ENCODE peak calls at places on chromosomes 4 and X, in eight cellular contexts. D, Y, N, V, X, U, W and G are unnamed samples.

GRCh38 chr4:25827897-25828296 is 34.9 kb downstream of the SEL1L3 start:
- DNase-seq in W (no peak), N (no peak), U (no peak), Y (no peak), V (no peak), X (no peak), D (no peak), G (no peak)

GRCh38 chr4:176044589-176044951 is 21.1 kb upstream of the WDR17 start:
- DNase-seq in D (no peak), N (no peak), Y (no peak), X (no peak), W (no peak), V (peak), U (no peak), G (no peak)

GRCh38 chr4:74391890-74392478 is 27.0 kb downstream of the EREG start:
- DNase-seq in W (no peak), X (no peak), U (no peak), Y (no peak), N (no peak), V (no peak), D (no peak), G (no peak)

GRCh38 chr4:118173956-118174355 is 139.7 kb downstream of the NDST3 start:
- DNase-seq in X (no peak), V (peak), D (no peak), U (no peak), Y (no peak), W (no peak), N (no peak), G (no peak)

GRCh38 chr4:47531241-47531953 is 46.3 kb downstream of the ATP10D start:
- DNase-seq in N (no peak), Y (no peak), X (peak), W (no peak), U (peak), V (peak), D (peak), G (no peak)

GRCh38 chrX:37755073-37755472 is 24.8 kb upstream of the CYBB start:
- DNase-seq in D (peak), V (no peak), Y (peak), W (no peak), N (no peak), U (no peak), X (no peak), G (no peak)

GRCh38 chr4:28973591-28974350 is 1746.4 kb upstream of the PCDH7 start:
- DNase-seq in D (no peak), X (no peak), N (no peak), U (no peak), V (peak), Y (no peak), W (no peak), G (no peak)

GRCh38 chr4:170259631-170260153 is 169.9 kb upstream of the AADAT start:
- DNase-seq in X (peak), D (peak), U (no peak), V (peak), N (peak), W (peak), Y (peak), G (peak)

GRCh38 chrX:96611619-96612362 is 72.9 kb upstream of the DIAPH2 start:
- DNase-seq in W (no peak), X (no peak), U (no peak), V (peak), Y (no peak), D (no peak), N (no peak), G (no peak)

GRCh38 chr4:10033191-10033881 is 12.0 kb upstream of the SLC2A9 start:
- DNase-seq in W (no peak), X (no peak), N (peak), Y (peak), U (peak), D (no peak), V (peak), G (no peak)

GRCh38 chrX:40945366-40945713 is 139.9 kb upstream of the USP9X start:
- DNase-seq in X (peak), N (no peak), D (peak), U (peak), V (peak), W (peak), Y (peak), G (peak)

GRCh38 chr4:186844059-186844681 is 120.5 kb upstream of the FAT1 start:
- DNase-seq in V (peak), U (no peak), X (no peak), D (no peak), Y (peak), N (no peak), W (peak), G (peak)

GRCh38 chrX:66553973-66554372 is 84.9 kb downstream of the EDA2R start:
- DNase-seq in X (no peak), V (no peak), Y (no peak), W (no peak), N (no peak), U (no peak), D (no peak), G (no peak)

GRCh38 chrX:38807873-38808272 is 6.6 kb downstream of the MID1IP1 start:
- DNase-seq in N (no peak), X (no peak), U (no peak), W (no peak), V (no peak), Y (no peak), D (no peak), G (peak)

GRCh38 chr4:155288999-155289398 is 80.6 kb downstream of the NPY2R start:
- DNase-seq in D (no peak), X (no peak), U (no peak), N (no peak), Y (no peak), V (no peak), W (no peak), G (no peak)

GRCh38 chrX:28794751-28795150 is 207.5 kb downstream of the IL1RAPL1 start:
- DNase-seq in X (no peak), Y (no peak), W (no peak), D (no peak), V (no peak), N (no peak), U (no peak), G (no peak)

GRCh38 chrX:70479197-70479969 is 34.7 kb downstream of the DLG3 start:
- DNase-seq in N (no peak), U (no peak), D (peak), W (no peak), V (peak), Y (no peak), X (peak), G (no peak)

GRCh38 chrX:124257924-124258706 is 74.3 kb upstream of the TEX13D start:
- DNase-seq in N (no peak), W (no peak), D (no peak), X (no peak), Y (no peak), V (no peak), U (no peak), G (no peak)

GRCh38 chr4:4950891-4951290 is 68.4 kb downstream of the CYTL1 start:
- DNase-seq in X (no peak), W (no peak), V (no peak), N (no peak), Y (no peak), U (no peak), D (no peak), G (no peak)

GRCh38 chr4:174461438-174462106 is 60.7 kb downstream of the HPGD start:
- DNase-seq in X (peak), D (peak), U (no peak), W (no peak), N (no peak), V (no peak), Y (peak), G (no peak)

GRCh38 chr4:8324640-8325239 is 55.2 kb downstream of the HTRA3 start:
- DNase-seq in V (peak), X (no peak), Y (no peak), W (no peak), U (peak), D (no peak), N (no peak), G (no peak)

GRCh38 chr4:78059524-78059889 is 2.4 kb downstream of the FRAS1 start:
- DNase-seq in V (peak), W (peak), X (peak), Y (peak), N (peak), D (peak), U (peak), G (peak)

GRCh38 chr4:184330008-184330400 is 112.3 kb upstream of the ENPP6 start:
- DNase-seq in X (no peak), V (peak), N (no peak), U (no peak), D (peak), W (peak), Y (no peak), G (no peak)
- TF ChIP-seq POLR2A in X (no peak), V (no peak), N (no peak), U (no peak), D (no peak), W (no peak), Y (no peak), G (no peak)

DNA sequence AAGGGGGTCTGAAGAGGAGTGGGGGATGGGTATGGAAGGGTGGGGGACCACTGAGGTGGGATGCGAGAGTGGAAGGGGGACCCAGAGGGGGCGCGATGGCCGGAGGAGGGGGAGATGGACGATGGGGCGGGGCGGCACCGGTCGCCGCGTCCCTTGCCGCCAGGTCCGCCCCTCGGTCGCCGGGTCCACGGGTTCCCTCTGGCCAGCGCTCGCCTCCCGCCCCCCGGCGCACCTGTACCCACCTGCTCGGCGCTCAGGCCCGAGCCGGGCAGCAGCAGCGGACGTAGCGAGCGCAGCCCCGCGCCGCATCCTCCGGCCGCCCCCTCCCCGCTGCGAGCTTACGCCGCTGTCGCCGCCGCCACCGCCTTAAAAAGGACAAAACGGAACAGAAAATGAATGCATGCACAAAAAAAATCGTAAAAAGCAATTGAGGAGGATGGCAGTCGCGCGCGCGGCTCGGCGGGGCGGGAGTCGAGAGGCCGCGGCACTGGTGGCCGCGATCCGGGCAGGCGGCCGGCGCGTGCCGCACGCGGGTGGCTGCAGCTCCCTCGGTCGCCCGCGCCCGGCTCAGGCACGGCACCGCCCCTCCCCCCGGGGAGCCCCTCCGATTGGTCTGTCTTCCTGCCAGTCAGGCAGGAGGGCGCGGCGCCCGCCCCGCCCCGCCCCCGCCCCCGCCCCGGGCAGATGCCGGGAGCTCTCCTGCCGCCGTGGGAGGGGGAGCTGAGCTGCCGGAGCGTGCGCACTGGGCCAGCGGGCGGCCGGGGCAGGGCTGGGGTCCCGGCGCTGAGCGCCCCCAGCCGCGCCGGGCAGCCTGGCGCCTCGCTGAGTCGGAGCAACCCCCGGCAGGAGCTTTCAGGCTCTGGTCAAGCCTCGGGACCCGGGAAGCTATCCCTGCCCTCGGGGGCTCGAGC is at the start of gene JAKMIP1:
- DNase-seq in X (peak), N (no peak), Y (peak), V (peak), W (peak), D (peak), U (peak), G (peak)
- TF ChIP-seq POLR2A in X (no peak), N (no peak), Y (no peak), V (no peak), W (no peak), D (no peak), U (no peak), G (no peak)

GRCh38 chr4:2805712-2806391 is 13.0 kb downstream of the SH3BP2 start:
- DNase-seq in W (peak), D (peak), Y (no peak), U (peak), X (no peak), V (no peak), N (peak), G (no peak)
- TF ChIP-seq POLR2A in W (no peak), D (no peak), Y (no peak), U (no peak), X (no peak), V (no peak), N (no peak), G (no peak)

DNA sequence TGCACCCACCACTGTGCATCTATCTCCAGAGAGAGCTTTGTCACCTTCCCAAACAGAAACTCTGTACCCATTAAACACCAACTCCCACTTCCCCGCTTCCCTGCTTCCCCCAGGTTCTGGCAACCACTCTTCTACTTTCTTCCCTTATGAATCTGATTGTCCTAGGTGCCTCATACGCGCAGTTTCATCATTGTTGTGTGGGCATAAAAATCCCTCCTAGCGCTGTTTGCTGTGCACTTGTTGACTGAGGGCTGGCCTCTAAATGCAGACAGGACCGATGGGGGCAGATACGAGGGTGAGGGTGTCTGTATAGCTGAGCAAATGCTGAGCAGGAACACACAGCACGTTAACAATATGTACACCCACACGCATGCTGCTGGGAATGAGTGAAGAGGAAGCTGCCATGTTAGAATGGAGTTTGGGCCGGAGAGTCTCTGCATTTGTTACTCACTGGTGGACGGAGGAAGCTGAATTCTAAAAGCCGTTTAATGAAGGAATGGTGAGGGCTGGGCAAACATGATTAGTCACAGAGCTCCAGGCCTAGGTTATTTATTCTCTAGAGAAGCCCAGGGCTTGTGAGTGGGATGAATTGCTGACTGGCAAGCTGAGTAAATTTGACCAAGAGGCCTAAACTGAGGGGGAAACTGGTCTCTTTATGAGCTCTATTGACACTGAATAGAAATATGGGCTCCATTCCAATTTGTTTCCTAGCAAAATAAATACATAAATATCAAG is 95.7 kb upstream of the RPS6KA3 start:
- DNase-seq in X (peak), Y (peak), U (no peak), D (no peak), V (peak), W (peak), N (no peak), G (no peak)
- TF ChIP-seq POLR2A in X (no peak), Y (no peak), U (no peak), D (no peak), V (no peak), W (no peak), N (no peak), G (no peak)